ENCODE peak calls at places on chromosomes 1 and 21, in four cellular contexts. B, R, I and K are unnamed samples.

GRCh38 chr1:2143814-2144500 is 50.6 kb downstream of the FAAP20 start:
- DNase-seq in B (no peak), R (no peak), I (no peak), K (no peak)

GRCh38 chr1:58997060-58997411 is 213.2 kb upstream of the JUN start:
- DNase-seq in B (no peak), R (no peak), I (no peak), K (no peak)

GRCh38 chr1:33081554-33082305 is 777 bp downstream of the AZIN2 start:
- DNase-seq in B (peak), R (no peak), I (no peak), K (no peak)

GRCh38 chr1:224558904-224559303 is 57.2 kb upstream of the CNIH3 start:
- DNase-seq in B (no peak), R (no peak), I (no peak), K (no peak)

GRCh38 chr1:45304311-45305081 is 22.2 kb upstream of the HPDL start:
- DNase-seq in B (peak), R (peak), I (peak), K (peak)

GRCh38 chr1:179016694-179017382 is 8.9 kb upstream of the FAM20B start:
- DNase-seq in B (peak), R (peak), I (peak), K (peak)

GRCh38 chr1:243738020-243738419 is 112.0 kb downstream of the AKT3 start:
- DNase-seq in B (no peak), R (no peak), I (no peak), K (no peak)

GRCh38 chr1:233304489-233305102 is 9.1 kb upstream of the PCNX2 start:
- DNase-seq in B (no peak), R (no peak), I (peak), K (no peak)

GRCh38 chr1:116990612-116991151 is 10.9 kb upstream of the CD101 start:
- DNase-seq in B (peak), R (peak), I (peak), K (peak)

GRCh38 chr1:235073331-235073967 is 55.2 kb downstream of the TOMM20 start:
- DNase-seq in B (no peak), R (peak), I (no peak), K (no peak)

GRCh38 chr1:79982218-79982617 is 975.7 kb upstream of the ADGRL4 start:
- DNase-seq in B (peak), R (peak), I (peak), K (peak)

GRCh38 chr1:209583408-209583807 is at the start of gene CAMK1G:
- DNase-seq in B (no peak), R (no peak), I (peak), K (no peak)

GRCh38 chr1:198363752-198364151 is 176.7 kb downstream of the ATP6V1G3 start:
- DNase-seq in B (no peak), R (no peak), I (no peak), K (no peak)

GRCh38 chr1:228794173-228794572 is 58.9 kb downstream of the RHOU start:
- DNase-seq in B (no peak), R (no peak), I (no peak), K (no peak)

GRCh38 chr1:100036718-100037664 is 67.2 kb downstream of the SLC35A3 start:
- DNase-seq in B (no peak), R (no peak), I (peak), K (no peak)

GRCh38 chr1:13714851-13715250 is 14.9 kb downstream of the PRDM2 start:
- DNase-seq in B (no peak), R (no peak), I (no peak), K (no peak)

GRCh38 chr1:22295856-22296255 is 153.0 kb upstream of the WNT4 start:
- DNase-seq in B (no peak), R (peak), I (no peak), K (no peak)

GRCh38 chr1:81731989-81732388 is 68.7 kb upstream of the ADGRL2 start:
- DNase-seq in B (no peak), R (no peak), I (no peak), K (no peak)

GRCh38 chr1:26203642-26204318 is 13.4 kb downstream of the CATSPER4 start:
- DNase-seq in B (no peak), R (no peak), I (no peak), K (no peak)

GRCh38 chr1:241208910-241209414 is 148.0 kb downstream of the RGS7 start:
- DNase-seq in B (no peak), R (no peak), I (no peak), K (no peak)

GRCh38 chr1:157542676-157543075 is 9.6 kb downstream of the FCRL5 start:
- DNase-seq in B (no peak), R (no peak), I (no peak), K (no peak)

GRCh38 chr1:197313713-197314112 is 45.7 kb downstream of the CRB1 start:
- DNase-seq in B (no peak), R (no peak), I (no peak), K (no peak)

GRCh38 chr1:229843627-229844238 is 217.7 kb downstream of the URB2 start:
- DNase-seq in B (peak), R (no peak), I (no peak), K (no peak)

GRCh38 chr1:228076796-228077430 is 5.6 kb upstream of the ARF1 start:
- DNase-seq in B (peak), R (peak), I (no peak), K (peak)

GRCh38 chr1:100396651-100397050 is 44.3 kb downstream of the CDC14A start:
- DNase-seq in B (no peak), R (no peak), I (no peak), K (no peak)

GRCh38 chr1:28273216-28273860 is 14.0 kb downstream of the SESN2 start:
- DNase-seq in B (no peak), R (no peak), I (peak), K (no peak)

GRCh38 chr21:46011267-46011967 is 29.8 kb downstream of the COL6A1 start:
- DNase-seq in B (no peak), R (no peak), I (no peak), K (no peak)

GRCh38 chr1:43858324-43858723 is 75.3 kb upstream of the ARTN start:
- DNase-seq in B (peak), R (no peak), I (peak), K (no peak)

GRCh38 chr1:27868932-27869718 is 3.2 kb upstream of the THEMIS2 start:
- DNase-seq in B (no peak), R (peak), I (no peak), K (no peak)

GRCh38 chr1:150558328-150558727 is 9.1 kb downstream of the ADAMTSL4 start:
- DNase-seq in B (no peak), R (no peak), I (no peak), K (no peak)

GRCh38 chr1:44406761-44407429 is 1.8 kb downstream of the RNF220 start:
- DNase-seq in B (no peak), R (no peak), I (no peak), K (no peak)

GRCh38 chr1:248873993-248874671 is 15.2 kb upstream of the ZNF692 start:
- DNase-seq in B (peak), R (peak), I (no peak), K (peak)

GRCh38 chr21:45618287-45618686 is 25.2 kb upstream of the PCBP3 start:
- DNase-seq in B (no peak), R (peak), I (peak), K (no peak)

GRCh38 chr1:203607169-203607873 is 19.3 kb upstream of the ATP2B4 start:
- DNase-seq in B (no peak), R (no peak), I (peak), K (no peak)

GRCh38 chr1:77126309-77126708 is 92.9 kb downstream of the PIGK start:
- DNase-seq in B (no peak), R (no peak), I (peak), K (no peak)

GRCh38 chr21:33245289-33245918 is 15.7 kb downstream of the IFNAR2 start:
- DNase-seq in B (no peak), R (no peak), I (no peak), K (no peak)

GRCh38 chr1:58905126-58905490 is 121.3 kb upstream of the JUN start:
- DNase-seq in B (no peak), R (no peak), I (no peak), K (no peak)

GRCh38 chr1:168468822-168469221 is 75.0 kb downstream of the XCL2 start:
- DNase-seq in B (no peak), R (no peak), I (no peak), K (no peak)

GRCh38 chr1:228217551-228218344 is 9.9 kb downstream of the OBSCN start:
- DNase-seq in B (no peak), R (peak), I (no peak), K (no peak)

DNA sequence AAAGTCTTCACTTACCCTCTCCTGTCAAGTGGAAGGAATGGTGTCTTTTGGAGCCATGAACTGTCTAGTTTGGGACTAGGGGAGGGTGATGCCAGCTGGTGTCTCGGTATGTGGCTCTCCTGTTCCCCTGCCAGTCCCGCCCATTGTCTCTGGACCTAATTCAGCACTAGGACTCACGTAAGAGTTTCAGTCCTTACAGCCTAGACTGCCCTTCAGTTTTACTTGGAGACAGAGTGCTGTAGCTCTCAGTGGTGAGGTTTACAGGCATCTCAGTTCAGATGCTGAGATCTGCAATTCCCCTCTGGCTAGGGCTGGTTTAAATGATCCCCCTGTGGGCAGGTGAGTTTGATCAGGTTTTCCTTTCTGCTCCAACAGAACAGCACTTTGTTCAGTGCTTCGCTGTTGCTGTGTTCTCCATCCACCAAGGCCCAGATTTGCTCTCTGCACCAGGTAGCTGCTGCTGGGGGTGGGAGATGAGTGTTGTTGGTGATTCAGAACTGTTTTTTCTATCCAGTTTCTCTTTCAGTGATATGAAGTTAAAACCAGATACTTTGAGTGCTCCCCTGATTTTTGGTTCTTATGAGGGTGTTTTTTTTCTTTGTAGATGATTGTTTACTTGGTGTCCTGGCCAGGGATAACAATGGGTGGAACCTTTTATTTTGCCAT is 198.3 kb upstream of the RNPC3 start:
- DNase-seq in B (no peak), R (no peak), I (no peak), K (no peak)
- H3K4me3 ChIP-seq in B (no peak), R (no peak), I (no peak), K (no peak)

DNA sequence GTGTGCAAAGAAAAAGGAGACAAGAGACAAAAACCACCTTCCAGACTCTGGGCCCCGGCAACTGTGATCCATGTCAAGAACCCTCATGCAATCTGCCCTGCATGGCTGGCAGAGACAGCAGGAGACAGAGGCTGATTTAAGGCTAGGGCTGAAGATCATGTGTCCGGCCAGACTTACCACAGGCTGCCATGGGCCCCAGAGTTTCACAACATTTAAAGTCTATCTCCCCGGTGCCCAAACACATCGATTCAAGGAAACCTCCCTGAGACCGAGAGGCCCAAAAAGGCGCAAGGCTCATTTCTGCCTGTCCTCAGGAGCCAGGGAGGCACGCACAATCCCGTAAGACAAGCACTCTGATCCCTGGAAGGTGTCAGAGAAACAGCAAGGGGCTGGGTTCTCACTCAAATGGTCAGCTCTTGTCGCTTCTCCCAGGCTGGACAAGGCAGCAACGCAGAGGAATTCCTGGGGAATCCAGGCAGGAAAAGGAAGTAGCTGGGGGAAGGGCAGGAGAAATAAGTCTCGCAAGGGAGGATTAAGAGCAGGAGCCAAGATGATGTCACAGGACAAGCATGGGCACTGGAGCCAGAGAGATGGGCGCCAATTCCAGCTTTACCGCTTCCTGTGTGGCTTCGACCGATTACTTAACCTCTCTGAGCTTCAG is 70.7 kb downstream of the SSBP3 start:
- DNase-seq in B (peak), R (peak), I (peak), K (no peak)
- H3K4me3 ChIP-seq in B (peak), R (no peak), I (peak), K (peak)

GRCh38 chr1:64242895-64243756 is 39.7 kb downstream of the UBE2U start:
- DNase-seq in B (no peak), R (no peak), I (peak), K (no peak)

GRCh38 chr1:64246294-64246917 is 43.0 kb downstream of the UBE2U start:
- DNase-seq in B (no peak), R (no peak), I (peak), K (no peak)

GRCh38 chr1:64243757-64244080 is 40.3 kb downstream of the UBE2U start:
- DNase-seq in B (no peak), R (no peak), I (no peak), K (no peak)

GRCh38 chr1:64248065-64248464 is 44.6 kb downstream of the UBE2U start:
- DNase-seq in B (no peak), R (no peak), I (no peak), K (no peak)

GRCh38 chr1:64245495-64245894 is 42.1 kb downstream of the UBE2U start:
- DNase-seq in B (no peak), R (no peak), I (no peak), K (no peak)
- H3K4me3 ChIP-seq in B (no peak), R (no peak), I (no peak), K (no peak)

GRCh38 chr1:62573675-62574074 is 23.6 kb upstream of the ANGPTL3 start:
- DNase-seq in B (no peak), R (no peak), I (peak), K (no peak)

DNA sequence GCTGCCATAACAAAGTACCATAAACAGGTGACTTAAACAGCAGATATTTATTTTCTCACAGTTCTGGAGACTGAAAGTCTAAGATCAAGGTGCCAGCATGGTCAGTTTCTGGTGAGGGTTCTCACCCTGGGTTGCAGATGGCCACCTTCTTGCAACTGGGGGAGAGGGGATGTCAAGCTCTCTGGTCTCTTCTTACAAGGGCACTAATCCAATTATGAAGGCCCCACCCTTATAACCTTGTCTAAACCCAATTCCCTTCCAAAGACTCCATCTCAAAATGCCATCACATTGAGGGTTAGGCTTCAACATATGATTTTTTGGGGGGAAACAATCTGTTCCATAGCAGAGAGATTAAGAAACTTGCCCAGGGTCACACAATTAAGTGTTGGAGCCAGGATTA is 24.8 kb upstream of the ANGPTL3 start:
- DNase-seq in B (no peak), R (no peak), I (no peak), K (no peak)
- H3K4me3 ChIP-seq in B (no peak), R (no peak), I (no peak), K (no peak)

GRCh38 chr1:163066686-163067085 is 2.5 kb upstream of the RGS4 start:
- DNase-seq in B (no peak), R (no peak), I (no peak), K (no peak)

GRCh38 chr1:163071381-163072255 is 2.5 kb downstream of the RGS4 start:
- DNase-seq in B (peak), R (peak), I (peak), K (peak)

GRCh38 chr1:163068716-163069115 is 445 bp upstream of the RGS4 start:
- DNase-seq in B (peak), R (no peak), I (peak), K (peak)

GRCh38 chr1:163069655-163070277 is 605 bp downstream of the RGS4 start:
- DNase-seq in B (no peak), R (no peak), I (no peak), K (no peak)

GRCh38 chr1:163069142-163069541 is at the start of gene RGS4:
- DNase-seq in B (peak), R (no peak), I (peak), K (no peak)
- H3K4me3 ChIP-seq in B (peak), R (no peak), I (peak), K (peak)

GRCh38 chr1:18948913-18949688 is 7.4 kb downstream of the IFFO2 start:
- DNase-seq in B (peak), R (peak), I (peak), K (peak)
- H3K4me3 ChIP-seq in B (no peak), R (no peak), I (no peak), K (peak)